ENCODE peak calls at places on chromosomes 7 and 10, in five cellular contexts. L is CD4-positive, alpha-beta T cell; S is GM23338; H is fibroblast of mammary gland; C is spleen. N is an unnamed sample.

GRCh38 chr7:78489423-78489822 is 690.9 kb downstream of the PHTF2 start:
- DNase-seq in L (no peak), C (no peak), S (no peak), H (no peak), N (no peak)

GRCh38 chr10:60460058-60460457 is 70.4 kb upstream of the ANK3 start:
- DNase-seq in C (no peak), H (no peak), S (no peak), L (no peak), N (no peak)

GRCh38 chr10:117543245-117543998 is 876 bp downstream of the EMX2 start:
- DNase-seq in L (no peak), C (peak; percentile 73), H (no peak), S (peak; percentile 72), N (peak; percentile 15)

GRCh38 chr7:158976468-158976848 is 120.1 kb downstream of the DYNC2I1 start:
- DNase-seq in C (no peak), H (no peak), S (no peak), L (no peak), N (no peak)

GRCh38 chr7:27491534-27491933 is 171.1 kb downstream of the HIBADH start:
- DNase-seq in H (no peak), C (peak; percentile 61), L (no peak), S (no peak), N (no peak)

GRCh38 chr10:69572159-69573055 is 815 bp downstream of the NEUROG3 start:
- DNase-seq in H (peak; percentile 20), S (peak; percentile 63), L (no peak), C (no peak), N (no peak)

GRCh38 chr7:29971566-29972314 is 17.9 kb downstream of the SCRN1 start:
- DNase-seq in H (no peak), L (no peak), S (no peak), C (no peak), N (no peak)

GRCh38 chr10:106387063-106387462 is 777.4 kb downstream of the SORCS1 start:
- DNase-seq in C (no peak), L (no peak), S (no peak), H (peak; percentile 78), N (no peak)

GRCh38 chr7:27999829-28000228 is 180.8 kb downstream of the JAZF1 start:
- DNase-seq in H (no peak), S (no peak), C (no peak), L (no peak), N (no peak)

GRCh38 chr7:21941570-21942224 is 4.0 kb downstream of the CDCA7L start:
- DNase-seq in C (no peak), S (no peak), L (no peak), H (peak; percentile 24), N (no peak)

GRCh38 chr7:52634996-52635395 is 400.4 kb upstream of the POM121L12 start:
- DNase-seq in L (no peak), S (peak; percentile 36), C (no peak), H (no peak), N (no peak)

GRCh38 chr10:70053212-70053895 is 708 bp downstream of the MACROH2A2 start:
- DNase-seq in C (no peak), H (no peak), S (peak; percentile 70), L (no peak), N (peak; percentile 50)

GRCh38 chr10:133096616-133097269 is 9.0 kb downstream of the ADGRA1 start:
- DNase-seq in C (no peak), L (no peak), S (no peak), H (peak; percentile 2), N (no peak)
- TF ChIP-seq CTCF in C (no peak), L (no peak), S (peak; percentile 68), H (no peak), N (no peak)

GRCh38 chr7:50782376-50783208 is at the start of gene GRB10:
- DNase-seq in H (peak; percentile 23), C (no peak), L (no peak), S (peak; percentile 92), N (peak; percentile 70)
- TF ChIP-seq CTCF in H (no peak), C (no peak), L (no peak), S (peak; percentile 70), N (peak; percentile 50)

DNA sequence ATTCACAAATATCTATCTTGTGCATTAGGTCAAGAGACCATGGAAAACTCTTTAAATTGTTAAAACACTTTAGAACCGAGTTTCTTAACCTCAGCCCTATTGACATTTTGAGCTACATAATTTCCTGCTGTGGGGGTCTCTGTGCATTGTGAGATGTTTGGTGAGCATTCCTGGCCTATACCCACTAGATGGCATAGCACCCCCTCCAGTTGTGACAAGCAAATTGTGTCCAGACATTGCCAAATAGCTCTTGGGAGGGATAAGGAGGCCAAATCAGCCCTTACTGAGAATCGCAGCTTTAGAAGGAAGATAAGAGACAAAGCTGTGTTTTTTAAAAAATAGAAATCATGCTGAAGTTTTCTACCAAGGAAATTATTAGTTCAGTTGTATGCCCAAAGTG is 1158.5 kb upstream of the C7orf33 start:
- DNase-seq in C (no peak), S (peak; percentile 34), H (peak; percentile 32), L (no peak), N (no peak)
- TF ChIP-seq CTCF in C (no peak), S (peak; percentile 63), H (peak; percentile 38), L (no peak), N (no peak)

GRCh38 chr7:104861729-104862128 is 152.3 kb upstream of the KMT2E start:
- DNase-seq in L (no peak), C (no peak), S (no peak), H (no peak), N (no peak)

GRCh38 chr7:104857458-104858425 is 156.3 kb upstream of the KMT2E start:
- DNase-seq in H (no peak), L (no peak), C (no peak), S (no peak), N (no peak)

GRCh38 chr7:104859754-104860426 is 154.1 kb upstream of the KMT2E start:
- DNase-seq in S (no peak), H (peak; percentile 15), C (no peak), L (no peak), N (no peak)

DNA sequence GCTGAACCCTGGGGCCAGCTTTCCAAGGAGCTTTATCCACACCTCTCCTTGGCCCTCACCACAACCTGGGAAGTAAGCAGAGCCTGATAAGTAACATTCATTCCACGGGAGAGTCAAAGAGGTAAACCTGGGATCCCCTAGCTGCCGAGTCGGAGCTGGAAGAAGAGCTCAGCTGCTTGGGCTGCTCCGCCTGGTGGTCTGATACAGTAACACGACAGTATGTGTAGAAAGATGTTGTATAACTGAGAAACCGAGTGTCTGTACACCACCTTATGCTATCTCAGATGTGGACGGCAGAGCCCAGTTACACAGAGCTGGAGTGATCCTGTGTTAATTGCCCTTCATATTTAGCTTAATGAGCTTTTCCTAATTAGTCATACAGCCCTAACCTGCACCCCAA is 151.3 kb upstream of the KMT2E start:
- DNase-seq in L (no peak), C (no peak), H (peak; percentile 11), S (peak; percentile 74), N (no peak)
- TF ChIP-seq CTCF in L (no peak), C (no peak), H (peak; percentile 39), S (peak; percentile 69), N (no peak)

GRCh38 chr10:21747809-21748208 is 213.8 kb downstream of the MLLT10 start:
- DNase-seq in H (no peak), S (no peak), C (no peak), L (no peak), N (no peak)
- TF ChIP-seq CTCF in H (no peak), S (no peak), C (no peak), L (no peak), N (no peak)